ENCODE peak calls at places on chromosomes 6 and 20, in eight cellular contexts. One of them, this sample, is unnamed.
A peak's percentile ranks its signal among the peaks of the same experiment; 100 is the strongest.

GRCh38 chr6:164396071-164397047 is 913.0 kb downstream of the C6orf118 start:
- DNase-seq in head of caudate nucleus: peak; percentile 68
- DNase-seq in HEK293T: no peak
- DNase-seq in KBM-7: no peak
- DNase-seq in GM13977: peak; percentile 12
- DNase-seq in cardiac fibroblast: peak; percentile 29
- DNase-seq in DMS153: peak; percentile 39
- DNase-seq in NCI-H1092 treated with DMSO at 0.1 percent for 48 hours: no peak
- DNase-seq in this sample: no peak

GRCh38 chr6:97195117-97195516 is 87.9 kb downstream of the MMS22L start:
- DNase-seq in head of caudate nucleus: no peak
- DNase-seq in HEK293T: no peak
- DNase-seq in KBM-7: peak; percentile 11
- DNase-seq in GM13977: no peak
- DNase-seq in cardiac fibroblast: peak; percentile 47
- DNase-seq in DMS153: no peak
- DNase-seq in NCI-H1092 treated with DMSO at 0.1 percent for 48 hours: peak; percentile 19
- DNase-seq in this sample: no peak

GRCh38 chr6:163940705-163941470 is 526.4 kb downstream of the QKI start:
- DNase-seq in head of caudate nucleus: no peak
- DNase-seq in HEK293T: no peak
- DNase-seq in KBM-7: no peak
- DNase-seq in GM13977: no peak
- DNase-seq in cardiac fibroblast: no peak
- DNase-seq in DMS153: no peak
- DNase-seq in NCI-H1092 treated with DMSO at 0.1 percent for 48 hours: no peak
- DNase-seq in this sample: no peak

GRCh38 chr6:3328145-3328544 is 69.4 kb downstream of the PSMG4 start:
- DNase-seq in head of caudate nucleus: peak; percentile 52
- DNase-seq in HEK293T: no peak
- DNase-seq in KBM-7: no peak
- DNase-seq in GM13977: no peak
- DNase-seq in cardiac fibroblast: peak; percentile 72
- DNase-seq in DMS153: no peak
- DNase-seq in NCI-H1092 treated with DMSO at 0.1 percent for 48 hours: no peak
- DNase-seq in this sample: no peak

GRCh38 chr6:17881085-17881883 is 106.2 kb downstream of the KIF13A start:
- DNase-seq in head of caudate nucleus: no peak
- DNase-seq in HEK293T: no peak
- DNase-seq in KBM-7: peak; percentile 28
- DNase-seq in GM13977: no peak
- DNase-seq in cardiac fibroblast: no peak
- DNase-seq in DMS153: no peak
- DNase-seq in NCI-H1092 treated with DMSO at 0.1 percent for 48 hours: no peak
- DNase-seq in this sample: no peak

GRCh38 chr6:11011787-11012234 is 32.3 kb downstream of the ELOVL2 start:
- DNase-seq in head of caudate nucleus: no peak
- DNase-seq in HEK293T: peak; percentile 50
- DNase-seq in KBM-7: peak; percentile 8
- DNase-seq in GM13977: peak; percentile 11
- DNase-seq in cardiac fibroblast: no peak
- DNase-seq in DMS153: no peak
- DNase-seq in NCI-H1092 treated with DMSO at 0.1 percent for 48 hours: no peak
- DNase-seq in this sample: no peak

GRCh38 chr6:147106759-147107401 is 97.3 kb upstream of the STXBP5 start:
- DNase-seq in head of caudate nucleus: peak; percentile 39
- DNase-seq in HEK293T: no peak
- DNase-seq in KBM-7: no peak
- DNase-seq in GM13977: no peak
- DNase-seq in cardiac fibroblast: peak; percentile 60
- DNase-seq in DMS153: no peak
- DNase-seq in NCI-H1092 treated with DMSO at 0.1 percent for 48 hours: no peak
- DNase-seq in this sample: no peak

GRCh38 chr6:149334201-149334600 is 16.7 kb downstream of the TAB2 start:
- DNase-seq in head of caudate nucleus: no peak
- DNase-seq in HEK293T: no peak
- DNase-seq in KBM-7: no peak
- DNase-seq in GM13977: no peak
- DNase-seq in cardiac fibroblast: peak; percentile 79
- DNase-seq in DMS153: no peak
- DNase-seq in NCI-H1092 treated with DMSO at 0.1 percent for 48 hours: no peak
- DNase-seq in this sample: no peak

GRCh38 chr6:157236040-157236725 is 87.1 kb downstream of the TMEM242 start:
- DNase-seq in head of caudate nucleus: no peak
- DNase-seq in HEK293T: no peak
- DNase-seq in KBM-7: no peak
- DNase-seq in GM13977: peak; percentile 63
- DNase-seq in cardiac fibroblast: no peak
- DNase-seq in DMS153: no peak
- DNase-seq in NCI-H1092 treated with DMSO at 0.1 percent for 48 hours: no peak
- DNase-seq in this sample: peak; percentile 41

GRCh38 chr6:82507112-82507511 is 143.5 kb downstream of the TPBG start:
- DNase-seq in head of caudate nucleus: no peak
- DNase-seq in HEK293T: no peak
- DNase-seq in KBM-7: no peak
- DNase-seq in GM13977: no peak
- DNase-seq in cardiac fibroblast: peak; percentile 76
- DNase-seq in DMS153: no peak
- DNase-seq in NCI-H1092 treated with DMSO at 0.1 percent for 48 hours: no peak
- DNase-seq in this sample: no peak

GRCh38 chr6:84575264-84575663 is 189.1 kb downstream of the TBX18 start:
- DNase-seq in head of caudate nucleus: no peak
- DNase-seq in HEK293T: no peak
- DNase-seq in KBM-7: peak; percentile 63
- DNase-seq in GM13977: no peak
- DNase-seq in cardiac fibroblast: peak; percentile 60
- DNase-seq in DMS153: peak; percentile 63
- DNase-seq in NCI-H1092 treated with DMSO at 0.1 percent for 48 hours: no peak
- DNase-seq in this sample: no peak

GRCh38 chr6:151773382-151773781 is 34.1 kb upstream of the ESR1 start:
- DNase-seq in head of caudate nucleus: no peak
- DNase-seq in HEK293T: no peak
- DNase-seq in KBM-7: no peak
- DNase-seq in GM13977: no peak
- DNase-seq in cardiac fibroblast: no peak
- DNase-seq in DMS153: no peak
- DNase-seq in NCI-H1092 treated with DMSO at 0.1 percent for 48 hours: no peak
- DNase-seq in this sample: no peak

GRCh38 chr6:39342692-39343460 is 20.4 kb upstream of the KCNK16 start:
- DNase-seq in head of caudate nucleus: no peak
- DNase-seq in HEK293T: no peak
- DNase-seq in KBM-7: peak; percentile 3
- DNase-seq in GM13977: no peak
- DNase-seq in cardiac fibroblast: no peak
- DNase-seq in DMS153: peak; percentile 42
- DNase-seq in NCI-H1092 treated with DMSO at 0.1 percent for 48 hours: peak; percentile 41
- DNase-seq in this sample: no peak

GRCh38 chr6:106339334-106340029 is 13.9 kb upstream of the ATG5 start:
- DNase-seq in head of caudate nucleus: peak; percentile 73
- DNase-seq in HEK293T: peak; percentile 83
- DNase-seq in KBM-7: peak; percentile 81
- DNase-seq in GM13977: peak; percentile 56
- DNase-seq in cardiac fibroblast: peak; percentile 84
- DNase-seq in DMS153: peak; percentile 73
- DNase-seq in NCI-H1092 treated with DMSO at 0.1 percent for 48 hours: peak; percentile 48
- DNase-seq in this sample: peak; percentile 23

GRCh38 chr6:99276747-99277146 is 72.7 kb downstream of the FAXC start:
- DNase-seq in head of caudate nucleus: no peak
- DNase-seq in HEK293T: no peak
- DNase-seq in KBM-7: no peak
- DNase-seq in GM13977: no peak
- DNase-seq in cardiac fibroblast: peak; percentile 10
- DNase-seq in DMS153: no peak
- DNase-seq in NCI-H1092 treated with DMSO at 0.1 percent for 48 hours: no peak
- DNase-seq in this sample: no peak

GRCh38 chr20:43959920-43960227 is 45.2 kb downstream of the TOX2 start:
- DNase-seq in head of caudate nucleus: no peak
- DNase-seq in HEK293T: no peak
- DNase-seq in KBM-7: no peak
- DNase-seq in GM13977: no peak
- DNase-seq in cardiac fibroblast: no peak
- DNase-seq in DMS153: peak; percentile 67
- DNase-seq in NCI-H1092 treated with DMSO at 0.1 percent for 48 hours: no peak
- DNase-seq in this sample: no peak

GRCh38 chr20:18050628-18051027 is 7.1 kb downstream of the OVOL2 start:
- DNase-seq in head of caudate nucleus: no peak
- DNase-seq in HEK293T: no peak
- DNase-seq in KBM-7: no peak
- DNase-seq in GM13977: no peak
- DNase-seq in cardiac fibroblast: no peak
- DNase-seq in DMS153: no peak
- DNase-seq in NCI-H1092 treated with DMSO at 0.1 percent for 48 hours: no peak
- DNase-seq in this sample: no peak

GRCh38 chr6:1554881-1555569 is 54.7 kb upstream of the FOXC1 start:
- DNase-seq in head of caudate nucleus: peak; percentile 90
- DNase-seq in HEK293T: no peak
- DNase-seq in KBM-7: no peak
- DNase-seq in GM13977: peak; percentile 76
- DNase-seq in cardiac fibroblast: peak; percentile 64
- DNase-seq in DMS153: no peak
- DNase-seq in NCI-H1092 treated with DMSO at 0.1 percent for 48 hours: no peak
- DNase-seq in this sample: no peak

GRCh38 chr20:51159303-51159702 is 136.4 kb upstream of the KCNG1 start:
- DNase-seq in head of caudate nucleus: no peak
- DNase-seq in HEK293T: no peak
- DNase-seq in KBM-7: no peak
- DNase-seq in GM13977: no peak
- DNase-seq in cardiac fibroblast: no peak
- DNase-seq in DMS153: no peak
- DNase-seq in NCI-H1092 treated with DMSO at 0.1 percent for 48 hours: no peak
- DNase-seq in this sample: no peak

GRCh38 chr6:111683749-111684267 is 78.1 kb upstream of the TRAF3IP2 start:
- DNase-seq in head of caudate nucleus: no peak
- DNase-seq in HEK293T: no peak
- DNase-seq in KBM-7: no peak
- DNase-seq in GM13977: no peak
- DNase-seq in cardiac fibroblast: peak; percentile 99
- DNase-seq in DMS153: no peak
- DNase-seq in NCI-H1092 treated with DMSO at 0.1 percent for 48 hours: no peak
- DNase-seq in this sample: no peak

GRCh38 chr6:127517698-127518097 is 1.4 kb downstream of the MTCL3 start:
- DNase-seq in head of caudate nucleus: no peak
- DNase-seq in HEK293T: no peak
- DNase-seq in KBM-7: no peak
- DNase-seq in GM13977: no peak
- DNase-seq in cardiac fibroblast: no peak
- DNase-seq in DMS153: no peak
- DNase-seq in NCI-H1092 treated with DMSO at 0.1 percent for 48 hours: peak; percentile 15
- DNase-seq in this sample: no peak

GRCh38 chr6:27810768-27811298 is 101.4 kb downstream of the OR2B2 start:
- DNase-seq in head of caudate nucleus: no peak
- DNase-seq in HEK293T: no peak
- DNase-seq in KBM-7: peak; percentile 71
- DNase-seq in GM13977: no peak
- DNase-seq in cardiac fibroblast: no peak
- DNase-seq in DMS153: no peak
- DNase-seq in NCI-H1092 treated with DMSO at 0.1 percent for 48 hours: no peak
- DNase-seq in this sample: no peak

GRCh38 chr6:44957151-44957550 is 371.0 kb upstream of the RUNX2 start:
- DNase-seq in head of caudate nucleus: no peak
- DNase-seq in HEK293T: no peak
- DNase-seq in KBM-7: no peak
- DNase-seq in GM13977: no peak
- DNase-seq in cardiac fibroblast: no peak
- DNase-seq in DMS153: no peak
- DNase-seq in NCI-H1092 treated with DMSO at 0.1 percent for 48 hours: no peak
- DNase-seq in this sample: no peak

GRCh38 chr20:38434310-38434741 is 802 bp downstream of the SNHG17 start:
- DNase-seq in head of caudate nucleus: no peak
- DNase-seq in HEK293T: no peak
- DNase-seq in KBM-7: peak; percentile 47
- DNase-seq in GM13977: no peak
- DNase-seq in cardiac fibroblast: peak; percentile 38
- DNase-seq in DMS153: no peak
- DNase-seq in NCI-H1092 treated with DMSO at 0.1 percent for 48 hours: no peak
- DNase-seq in this sample: peak; percentile 50

GRCh38 chr20:3659492-3660261 is 3.5 kb downstream of the GFRA4 start:
- DNase-seq in head of caudate nucleus: peak; percentile 33
- DNase-seq in HEK293T: no peak
- DNase-seq in KBM-7: no peak
- DNase-seq in GM13977: no peak
- DNase-seq in cardiac fibroblast: no peak
- DNase-seq in DMS153: no peak
- DNase-seq in NCI-H1092 treated with DMSO at 0.1 percent for 48 hours: no peak
- DNase-seq in this sample: no peak

GRCh38 chr20:44217342-44218092 is 6.9 kb upstream of the OSER1 start:
- DNase-seq in head of caudate nucleus: peak; percentile 77
- DNase-seq in HEK293T: peak; percentile 72
- DNase-seq in KBM-7: peak; percentile 78
- DNase-seq in GM13977: no peak
- DNase-seq in cardiac fibroblast: peak; percentile 79
- DNase-seq in DMS153: peak; percentile 44
- DNase-seq in NCI-H1092 treated with DMSO at 0.1 percent for 48 hours: peak; percentile 60
- DNase-seq in this sample: peak; percentile 62

GRCh38 chr6:92893741-92894140 is 525.6 kb downstream of the EPHA7 start:
- DNase-seq in head of caudate nucleus: no peak
- DNase-seq in HEK293T: no peak
- DNase-seq in KBM-7: no peak
- DNase-seq in GM13977: no peak
- DNase-seq in cardiac fibroblast: no peak
- DNase-seq in DMS153: no peak
- DNase-seq in NCI-H1092 treated with DMSO at 0.1 percent for 48 hours: no peak
- DNase-seq in this sample: no peak

GRCh38 chr20:62333820-62334595 is 31.2 kb downstream of the ADRM1 start:
- DNase-seq in head of caudate nucleus: no peak
- DNase-seq in HEK293T: no peak
- DNase-seq in KBM-7: no peak
- DNase-seq in GM13977: no peak
- DNase-seq in cardiac fibroblast: no peak
- DNase-seq in DMS153: no peak
- DNase-seq in NCI-H1092 treated with DMSO at 0.1 percent for 48 hours: no peak
- DNase-seq in this sample: no peak